ENCODE peak calls at places on chromosomes 3 and 15, in five cellular contexts. One of them, this sample, is unnamed.

GRCh38 chr3:186532641-186533072 is 11.5 kb downstream of the CRYGS start:
- DNase-seq in iris pigment epithelial cell: no peak
- DNase-seq in left ventricle myocardium inferior: no peak
- DNase-seq in GM10248: peak; percentile 44
- DNase-seq in progenitor cell of endocrine pancreas: no peak
- DNase-seq in this sample: peak; percentile 29

GRCh38 chr3:145522893-145523651 is 637.9 kb downstream of the PLOD2 start:
- DNase-seq in progenitor cell of endocrine pancreas: no peak
- DNase-seq in GM10248: no peak
- DNase-seq in left ventricle myocardium inferior: no peak
- DNase-seq in iris pigment epithelial cell: no peak
- DNase-seq in this sample: no peak

GRCh38 chr15:72203507-72203837 is 5.9 kb upstream of the GRAMD2A start:
- DNase-seq in progenitor cell of endocrine pancreas: no peak
- DNase-seq in left ventricle myocardium inferior: peak; percentile 77
- DNase-seq in iris pigment epithelial cell: peak; percentile 77
- DNase-seq in GM10248: no peak
- DNase-seq in this sample: no peak

GRCh38 chr15:101501703-101502373 is 12.3 kb upstream of the PCSK6 start:
- DNase-seq in progenitor cell of endocrine pancreas: peak; percentile 45
- DNase-seq in left ventricle myocardium inferior: no peak
- DNase-seq in GM10248: peak; percentile 81
- DNase-seq in iris pigment epithelial cell: no peak
- DNase-seq in this sample: no peak

GRCh38 chr15:57572463-57572862 is 19.2 kb upstream of the MYZAP start:
- DNase-seq in left ventricle myocardium inferior: no peak
- DNase-seq in iris pigment epithelial cell: no peak
- DNase-seq in progenitor cell of endocrine pancreas: no peak
- DNase-seq in GM10248: no peak
- DNase-seq in this sample: no peak

GRCh38 chr3:15300318-15301078 is 31.9 kb downstream of the SH3BP5 start:
- DNase-seq in left ventricle myocardium inferior: no peak
- DNase-seq in iris pigment epithelial cell: peak; percentile 64
- DNase-seq in progenitor cell of endocrine pancreas: no peak
- DNase-seq in GM10248: no peak
- DNase-seq in this sample: no peak

GRCh38 chr3:111848246-111848645 is 10.8 kb upstream of the PHLDB2 start:
- DNase-seq in iris pigment epithelial cell: no peak
- DNase-seq in progenitor cell of endocrine pancreas: no peak
- DNase-seq in left ventricle myocardium inferior: no peak
- DNase-seq in GM10248: no peak
- DNase-seq in this sample: no peak

GRCh38 chr3:46429671-46430070 is 22.6 kb downstream of the CCRL2 start:
- DNase-seq in left ventricle myocardium inferior: no peak
- DNase-seq in GM10248: no peak
- DNase-seq in progenitor cell of endocrine pancreas: no peak
- DNase-seq in iris pigment epithelial cell: no peak
- DNase-seq in this sample: no peak

GRCh38 chr3:33025648-33026178 is 71.2 kb downstream of the GLB1 start:
- DNase-seq in iris pigment epithelial cell: no peak
- DNase-seq in progenitor cell of endocrine pancreas: no peak
- DNase-seq in GM10248: no peak
- DNase-seq in left ventricle myocardium inferior: no peak
- DNase-seq in this sample: no peak

GRCh38 chr3:157130138-157130880 is 29.6 kb downstream of the CCNL1 start:
- DNase-seq in GM10248: peak; percentile 35
- DNase-seq in left ventricle myocardium inferior: peak; percentile 45
- DNase-seq in iris pigment epithelial cell: peak; percentile 52
- DNase-seq in progenitor cell of endocrine pancreas: peak; percentile 57
- DNase-seq in this sample: peak; percentile 50

GRCh38 chr3:45071075-45071474 is 45.0 kb downstream of the CLEC3B start:
- DNase-seq in progenitor cell of endocrine pancreas: no peak
- DNase-seq in GM10248: no peak
- DNase-seq in left ventricle myocardium inferior: no peak
- DNase-seq in iris pigment epithelial cell: no peak
- DNase-seq in this sample: no peak

GRCh38 chr15:79640206-79640605 is 208.1 kb downstream of the MINAR1 start:
- DNase-seq in progenitor cell of endocrine pancreas: no peak
- DNase-seq in iris pigment epithelial cell: peak; percentile 74
- DNase-seq in left ventricle myocardium inferior: peak; percentile 15
- DNase-seq in GM10248: no peak
- DNase-seq in this sample: no peak

GRCh38 chr15:33424025-33424424 is 113.3 kb downstream of the RYR3 start:
- DNase-seq in progenitor cell of endocrine pancreas: no peak
- DNase-seq in left ventricle myocardium inferior: no peak
- DNase-seq in GM10248: no peak
- DNase-seq in iris pigment epithelial cell: no peak
- DNase-seq in this sample: no peak

GRCh38 chr15:20367093-20367492 is 174.5 kb downstream of the GOLGA6L6 start:
- DNase-seq in left ventricle myocardium inferior: no peak
- DNase-seq in GM10248: no peak
- DNase-seq in iris pigment epithelial cell: no peak
- DNase-seq in progenitor cell of endocrine pancreas: no peak
- DNase-seq in this sample: no peak

GRCh38 chr3:143167956-143168355 is 48.4 kb downstream of the CHST2 start:
- DNase-seq in left ventricle myocardium inferior: no peak
- DNase-seq in progenitor cell of endocrine pancreas: no peak
- DNase-seq in GM10248: no peak
- DNase-seq in iris pigment epithelial cell: peak; percentile 56
- DNase-seq in this sample: no peak

GRCh38 chr15:68304611-68305337 is 27.2 kb downstream of the FEM1B start:
- DNase-seq in iris pigment epithelial cell: no peak
- DNase-seq in GM10248: no peak
- DNase-seq in progenitor cell of endocrine pancreas: no peak
- DNase-seq in left ventricle myocardium inferior: no peak
- DNase-seq in this sample: peak; percentile 73

GRCh38 chr3:37024092-37024491 is 30.8 kb downstream of the MLH1 start:
- DNase-seq in GM10248: no peak
- DNase-seq in progenitor cell of endocrine pancreas: no peak
- DNase-seq in iris pigment epithelial cell: peak; percentile 27
- DNase-seq in left ventricle myocardium inferior: no peak
- DNase-seq in this sample: peak; percentile 8

GRCh38 chr3:111582114-111582461 is 13.1 kb downstream of the ZBED2 start:
- DNase-seq in progenitor cell of endocrine pancreas: no peak
- DNase-seq in GM10248: no peak
- DNase-seq in left ventricle myocardium inferior: no peak
- DNase-seq in iris pigment epithelial cell: peak; percentile 96
- DNase-seq in this sample: no peak

GRCh38 chr3:177443469-177443868 is 246.2 kb upstream of the TBL1XR1 start:
- DNase-seq in progenitor cell of endocrine pancreas: no peak
- DNase-seq in GM10248: no peak
- DNase-seq in iris pigment epithelial cell: peak; percentile 66
- DNase-seq in left ventricle myocardium inferior: no peak
- DNase-seq in this sample: peak; percentile 18

GRCh38 chr3:11570789-11571495 is 72.8 kb downstream of the VGLL4 start:
- DNase-seq in left ventricle myocardium inferior: no peak
- DNase-seq in iris pigment epithelial cell: no peak
- DNase-seq in progenitor cell of endocrine pancreas: no peak
- DNase-seq in GM10248: no peak
- DNase-seq in this sample: no peak

GRCh38 chr3:34381243-34381642 is 582.8 kb downstream of the PDCD6IP start:
- DNase-seq in left ventricle myocardium inferior: no peak
- DNase-seq in GM10248: no peak
- DNase-seq in progenitor cell of endocrine pancreas: no peak
- DNase-seq in iris pigment epithelial cell: no peak
- DNase-seq in this sample: no peak

GRCh38 chr3:153974614-153975013 is 146.6 kb upstream of the ARHGEF26 start:
- DNase-seq in GM10248: no peak
- DNase-seq in iris pigment epithelial cell: no peak
- DNase-seq in left ventricle myocardium inferior: no peak
- DNase-seq in progenitor cell of endocrine pancreas: no peak
- DNase-seq in this sample: no peak

GRCh38 chr15:79582650-79583049 is 150.5 kb downstream of the MINAR1 start:
- DNase-seq in GM10248: no peak
- DNase-seq in left ventricle myocardium inferior: no peak
- DNase-seq in iris pigment epithelial cell: no peak
- DNase-seq in progenitor cell of endocrine pancreas: no peak
- DNase-seq in this sample: no peak

GRCh38 chr3:123169492-123169929 is 32.2 kb upstream of the SEC22A start:
- DNase-seq in GM10248: no peak
- DNase-seq in left ventricle myocardium inferior: no peak
- DNase-seq in iris pigment epithelial cell: peak; percentile 12
- DNase-seq in progenitor cell of endocrine pancreas: no peak
- DNase-seq in this sample: no peak

GRCh38 chr3:114775395-114775794 is 371.7 kb downstream of the ZBTB20 start:
- DNase-seq in GM10248: no peak
- DNase-seq in iris pigment epithelial cell: peak; percentile 25
- DNase-seq in progenitor cell of endocrine pancreas: no peak
- DNase-seq in left ventricle myocardium inferior: no peak
- DNase-seq in this sample: no peak

GRCh38 chr3:33074217-33075067 is 22.5 kb downstream of the GLB1 start:
- DNase-seq in iris pigment epithelial cell: peak; percentile 75
- DNase-seq in GM10248: peak; percentile 78
- DNase-seq in progenitor cell of endocrine pancreas: peak; percentile 46
- DNase-seq in left ventricle myocardium inferior: peak; percentile 45
- DNase-seq in this sample: peak; percentile 71

GRCh38 chr15:85120351-85121113 is 138.9 kb downstream of the PDE8A start:
- DNase-seq in iris pigment epithelial cell: no peak
- DNase-seq in GM10248: no peak
- DNase-seq in left ventricle myocardium inferior: no peak
- DNase-seq in progenitor cell of endocrine pancreas: no peak
- DNase-seq in this sample: no peak